ENCODE peak calls at places on chromosomes 12 and 14, in ten cellular contexts. N, D, O, V, A, E, R, J, I and X are unnamed samples.

GRCh38 chr14:106556665-106557289 is 1030.4 kb downstream of the TMEM121 start:
- DNase-seq in D (peak), J (peak), N (no peak), I (no peak), A (peak), V (peak), O (peak), E (no peak), R (peak), X (peak)

GRCh38 chr12:22306311-22306710 is 28.2 kb downstream of the ST8SIA1 start:
- DNase-seq in I (no peak), A (no peak), D (no peak), R (no peak), O (no peak), V (no peak), J (no peak), E (no peak), N (no peak), X (no peak)

GRCh38 chr12:2259368-2259767 is 206.6 kb downstream of the CACNA1C start:
- DNase-seq in J (no peak), D (no peak), V (no peak), R (no peak), I (no peak), E (no peak), N (no peak), A (no peak), O (no peak), X (no peak)

GRCh38 chr14:70808402-70809237 is 693 bp downstream of the MAP3K9 start:
- DNase-seq in E (peak), N (no peak), D (peak), A (no peak), R (peak), I (no peak), O (peak), J (no peak), V (no peak), X (peak)

GRCh38 chr12:45121224-45121623 is 70.3 kb upstream of the DBX2 start:
- DNase-seq in A (no peak), I (no peak), O (no peak), E (no peak), V (no peak), N (no peak), D (no peak), J (peak), R (no peak), X (no peak)

GRCh38 chr14:102579696-102580551 is 12.5 kb upstream of the RCOR1 start:
- DNase-seq in N (peak), V (no peak), D (no peak), R (no peak), A (no peak), E (no peak), O (no peak), J (peak), I (no peak), X (no peak)

GRCh38 chr14:92582706-92583452 is 69.3 kb downstream of the RIN3 start:
- DNase-seq in V (no peak), R (no peak), A (no peak), I (no peak), D (no peak), J (no peak), E (no peak), O (peak), N (no peak), X (peak)

GRCh38 chr12:75694891-75695290 is 183.5 kb upstream of the KRR1 start:
- DNase-seq in A (no peak), N (no peak), I (no peak), O (no peak), J (peak), E (no peak), V (no peak), D (no peak), R (no peak), X (no peak)

GRCh38 chr12:16880864-16881285 is 274.9 kb upstream of the LMO3 start:
- DNase-seq in V (no peak), J (no peak), A (no peak), D (no peak), O (no peak), I (no peak), E (peak), N (no peak), R (peak), X (no peak)

GRCh38 chr12:59699408-59700144 is 103.7 kb downstream of the SLC16A7 start:
- DNase-seq in I (no peak), V (no peak), J (peak), N (no peak), E (no peak), O (no peak), R (no peak), A (no peak), D (no peak), X (no peak)

GRCh38 chr12:14896477-14897184 is 11.0 kb upstream of the MGP start:
- DNase-seq in D (no peak), E (no peak), I (no peak), V (no peak), O (no peak), J (no peak), R (no peak), N (peak), A (no peak), X (no peak)

GRCh38 chr14:92726933-92727262 is 21.5 kb downstream of the LGMN start:
- DNase-seq in I (no peak), E (no peak), A (no peak), D (no peak), N (no peak), V (no peak), O (no peak), J (no peak), R (no peak), X (no peak)